ENCODE peak calls at places on chromosomes 11 and 22, in eight cellular contexts. One of them, this sample, is unnamed.

GRCh38 chr11:57339305-57339704 is 1.2 kb downstream of the P2RX3 start:
- DNase-seq in ovary: no peak
- DNase-seq in tibial artery: no peak
- DNase-seq in adrenal gland: no peak
- DNase-seq in WTC11: no peak
- DNase-seq in psoas muscle: no peak
- DNase-seq in transverse colon: no peak
- DNase-seq in AG10803: no peak
- DNase-seq in this sample: peak

GRCh38 chr11:9263840-9264380 is 1.2 kb downstream of the DENND5A start:
- DNase-seq in ovary: no peak
- DNase-seq in tibial artery: no peak
- DNase-seq in adrenal gland: no peak
- DNase-seq in WTC11: no peak
- DNase-seq in psoas muscle: no peak
- DNase-seq in transverse colon: no peak
- DNase-seq in AG10803: peak
- DNase-seq in this sample: no peak

GRCh38 chr22:23521442-23522113 is 58.5 kb downstream of the IGLL1 start:
- DNase-seq in ovary: peak
- DNase-seq in tibial artery: peak
- DNase-seq in adrenal gland: peak
- DNase-seq in WTC11: peak
- DNase-seq in psoas muscle: peak
- DNase-seq in transverse colon: peak
- DNase-seq in AG10803: peak
- DNase-seq in this sample: peak

GRCh38 chr11:119474682-119475596 is 52.0 kb upstream of the THY1 start:
- DNase-seq in ovary: peak
- DNase-seq in tibial artery: peak
- DNase-seq in adrenal gland: peak
- DNase-seq in WTC11: peak
- DNase-seq in psoas muscle: peak
- DNase-seq in transverse colon: peak
- DNase-seq in AG10803: peak
- DNase-seq in this sample: peak

GRCh38 chr22:40654522-40655167 is 18.1 kb upstream of the MRTFA start:
- DNase-seq in ovary: no peak
- DNase-seq in tibial artery: peak
- DNase-seq in adrenal gland: peak
- DNase-seq in WTC11: no peak
- DNase-seq in psoas muscle: peak
- DNase-seq in transverse colon: peak
- DNase-seq in AG10803: peak
- DNase-seq in this sample: peak

GRCh38 chr11:798093-798713 is at the start of gene SLC25A22:
- DNase-seq in ovary: peak
- DNase-seq in tibial artery: peak
- DNase-seq in adrenal gland: peak
- DNase-seq in WTC11: peak
- DNase-seq in psoas muscle: peak
- DNase-seq in transverse colon: peak
- DNase-seq in AG10803: peak
- DNase-seq in this sample: peak

GRCh38 chr11:125128450-125128849 is 17.0 kb upstream of the TMEM218 start:
- DNase-seq in ovary: no peak
- DNase-seq in tibial artery: no peak
- DNase-seq in adrenal gland: no peak
- DNase-seq in WTC11: no peak
- DNase-seq in psoas muscle: no peak
- DNase-seq in transverse colon: no peak
- DNase-seq in AG10803: peak
- DNase-seq in this sample: no peak

GRCh38 chr11:127966821-127967220 is 620.5 kb downstream of the ETS1 start:
- DNase-seq in ovary: no peak
- DNase-seq in tibial artery: no peak
- DNase-seq in adrenal gland: no peak
- DNase-seq in WTC11: no peak
- DNase-seq in psoas muscle: no peak
- DNase-seq in transverse colon: no peak
- DNase-seq in AG10803: no peak
- DNase-seq in this sample: no peak

GRCh38 chr11:72146625-72147024 is 11.1 kb downstream of the FOLR3 start:
- DNase-seq in ovary: no peak
- DNase-seq in tibial artery: no peak
- DNase-seq in adrenal gland: no peak
- DNase-seq in WTC11: no peak
- DNase-seq in psoas muscle: no peak
- DNase-seq in transverse colon: no peak
- DNase-seq in AG10803: no peak
- DNase-seq in this sample: no peak

GRCh38 chr11:11332141-11332710 is 20.8 kb downstream of the CSNK2A3 start:
- DNase-seq in ovary: no peak
- DNase-seq in tibial artery: no peak
- DNase-seq in adrenal gland: no peak
- DNase-seq in WTC11: no peak
- DNase-seq in psoas muscle: no peak
- DNase-seq in transverse colon: no peak
- DNase-seq in AG10803: no peak
- DNase-seq in this sample: no peak

GRCh38 chr22:50469377-50470305 is 5.2 kb downstream of the SBF1 start:
- DNase-seq in ovary: no peak
- DNase-seq in tibial artery: no peak
- DNase-seq in adrenal gland: peak
- DNase-seq in WTC11: peak
- DNase-seq in psoas muscle: peak
- DNase-seq in transverse colon: peak
- DNase-seq in AG10803: peak
- DNase-seq in this sample: peak

GRCh38 chr11:66708701-66709100 is 20.3 kb downstream of the SPTBN2 start:
- DNase-seq in ovary: no peak
- DNase-seq in tibial artery: no peak
- DNase-seq in adrenal gland: no peak
- DNase-seq in WTC11: no peak
- DNase-seq in psoas muscle: no peak
- DNase-seq in transverse colon: no peak
- DNase-seq in AG10803: no peak
- DNase-seq in this sample: no peak

GRCh38 chr11:2459016-2459725 is 14.4 kb downstream of the KCNQ1 start:
- DNase-seq in ovary: peak
- DNase-seq in tibial artery: peak
- DNase-seq in adrenal gland: no peak
- DNase-seq in WTC11: no peak
- DNase-seq in psoas muscle: no peak
- DNase-seq in transverse colon: no peak
- DNase-seq in AG10803: no peak
- DNase-seq in this sample: no peak

GRCh38 chr11:65274734-65275682 is 13.2 kb downstream of the POLA2 start:
- DNase-seq in ovary: peak
- DNase-seq in tibial artery: peak
- DNase-seq in adrenal gland: peak
- DNase-seq in WTC11: peak
- DNase-seq in psoas muscle: peak
- DNase-seq in transverse colon: peak
- DNase-seq in AG10803: peak
- DNase-seq in this sample: peak

GRCh38 chr11:35066783-35067476 is 72.0 kb upstream of the CD44 start:
- DNase-seq in ovary: no peak
- DNase-seq in tibial artery: no peak
- DNase-seq in adrenal gland: no peak
- DNase-seq in WTC11: no peak
- DNase-seq in psoas muscle: no peak
- DNase-seq in transverse colon: peak
- DNase-seq in AG10803: no peak
- DNase-seq in this sample: no peak

GRCh38 chr22:35769974-35770373 is 52.3 kb downstream of the APOL5 start:
- DNase-seq in ovary: no peak
- DNase-seq in tibial artery: no peak
- DNase-seq in adrenal gland: no peak
- DNase-seq in WTC11: no peak
- DNase-seq in psoas muscle: no peak
- DNase-seq in transverse colon: no peak
- DNase-seq in AG10803: no peak
- DNase-seq in this sample: no peak

GRCh38 chr22:31486951-31487350 is 2.7 kb downstream of the EIF4ENIF1 start:
- DNase-seq in ovary: no peak
- DNase-seq in tibial artery: no peak
- DNase-seq in adrenal gland: no peak
- DNase-seq in WTC11: no peak
- DNase-seq in psoas muscle: no peak
- DNase-seq in transverse colon: no peak
- DNase-seq in AG10803: no peak
- DNase-seq in this sample: no peak
- TF ChIP-seq CTCF in ovary: no peak
- TF ChIP-seq CTCF in tibial artery: no peak
- TF ChIP-seq CTCF in adrenal gland: no peak
- TF ChIP-seq CTCF in WTC11: no peak
- TF ChIP-seq CTCF in psoas muscle: no peak
- TF ChIP-seq CTCF in transverse colon: no peak
- TF ChIP-seq CTCF in AG10803: no peak
- TF ChIP-seq CTCF in this sample: no peak

GRCh38 chr11:19524171-19524671 is 188.4 kb upstream of the NAV2 start:
- DNase-seq in ovary: no peak
- DNase-seq in tibial artery: no peak
- DNase-seq in adrenal gland: peak
- DNase-seq in WTC11: no peak
- DNase-seq in psoas muscle: no peak
- DNase-seq in transverse colon: no peak
- DNase-seq in AG10803: no peak
- DNase-seq in this sample: peak
- TF ChIP-seq CTCF in ovary: no peak
- TF ChIP-seq CTCF in tibial artery: no peak
- TF ChIP-seq CTCF in adrenal gland: no peak
- TF ChIP-seq CTCF in WTC11: no peak
- TF ChIP-seq CTCF in psoas muscle: no peak
- TF ChIP-seq CTCF in transverse colon: no peak
- TF ChIP-seq CTCF in AG10803: no peak
- TF ChIP-seq CTCF in this sample: no peak

DNA sequence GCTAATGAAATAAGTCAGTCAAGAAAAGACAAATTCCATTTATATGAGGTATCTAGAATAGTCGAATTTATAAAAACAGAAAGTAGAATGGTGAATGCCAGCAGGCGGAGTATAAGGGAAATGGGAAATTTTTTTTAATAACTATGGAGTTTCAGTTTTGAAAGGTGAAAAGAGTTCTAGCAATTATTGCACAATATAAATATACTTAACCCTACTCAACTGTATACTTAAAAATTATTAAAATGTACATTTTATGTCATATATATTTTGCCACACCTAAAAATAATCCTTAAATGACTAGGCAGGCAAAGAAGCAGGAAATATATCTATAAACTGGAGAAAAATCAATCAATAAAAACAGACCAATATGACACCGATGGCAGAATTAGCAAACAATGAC is 196.5 kb upstream of the UBASH3B start:
- DNase-seq in ovary: no peak
- DNase-seq in tibial artery: no peak
- DNase-seq in adrenal gland: no peak
- DNase-seq in WTC11: no peak
- DNase-seq in psoas muscle: no peak
- DNase-seq in transverse colon: no peak
- DNase-seq in AG10803: no peak
- DNase-seq in this sample: no peak
- TF ChIP-seq CTCF in ovary: no peak
- TF ChIP-seq CTCF in tibial artery: no peak
- TF ChIP-seq CTCF in adrenal gland: no peak
- TF ChIP-seq CTCF in WTC11: no peak
- TF ChIP-seq CTCF in psoas muscle: no peak
- TF ChIP-seq CTCF in transverse colon: no peak
- TF ChIP-seq CTCF in AG10803: no peak
- TF ChIP-seq CTCF in this sample: no peak

DNA sequence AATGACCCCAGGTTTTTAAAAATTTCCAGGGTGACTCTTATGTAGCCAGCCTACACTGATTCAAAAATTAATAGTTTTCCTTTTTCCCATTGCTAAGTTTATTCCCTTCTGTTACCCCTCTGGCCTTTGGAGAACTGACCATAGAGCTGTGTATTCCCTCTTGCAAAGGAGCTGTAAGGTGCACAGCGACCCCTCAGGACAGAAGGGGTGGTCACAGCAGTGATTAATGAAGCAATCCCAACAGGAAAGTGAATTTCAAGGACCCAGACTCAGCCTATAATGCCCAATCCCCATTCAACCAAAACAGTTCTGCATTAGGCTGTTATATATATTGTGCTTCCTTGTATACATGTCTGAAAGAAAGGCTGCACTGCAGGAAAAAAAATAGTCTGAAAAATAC is 147.1 kb downstream of the WT1 start:
- DNase-seq in ovary: no peak
- DNase-seq in tibial artery: no peak
- DNase-seq in adrenal gland: no peak
- DNase-seq in WTC11: peak
- DNase-seq in psoas muscle: no peak
- DNase-seq in transverse colon: no peak
- DNase-seq in AG10803: no peak
- DNase-seq in this sample: no peak
- TF ChIP-seq CTCF in ovary: no peak
- TF ChIP-seq CTCF in tibial artery: no peak
- TF ChIP-seq CTCF in adrenal gland: no peak
- TF ChIP-seq CTCF in WTC11: peak
- TF ChIP-seq CTCF in psoas muscle: no peak
- TF ChIP-seq CTCF in transverse colon: no peak
- TF ChIP-seq CTCF in AG10803: no peak
- TF ChIP-seq CTCF in this sample: no peak